ENCODE peak calls at places on chromosomes 1 and 21, in seven cellular contexts. C is lung microvascular endothelial cell; Q is sigmoid colon; W is left ventricle myocardium inferior; F is stimulated activated CD8-positive, alpha-beta memory T cell treated with anti-CD3 and anti-CD28 coated beads, Interleukin-15, amount 100 ng/mL, for 24 hours; N is stromal cell of bone marrow; D is EH. B is an unnamed sample.

GRCh38 chr1:51325878-51326755 is 4.2 kb downstream of the TTC39A start:
- DNase-seq in C (no peak), Q (no peak), W (no peak), F (no peak), N (no peak), D (no peak), B (peak)

GRCh38 chr1:67100833-67101232 is 33.9 kb downstream of the C1orf141 start:
- DNase-seq in C (no peak), Q (no peak), W (no peak), F (no peak), N (peak), D (no peak), B (no peak)

GRCh38 chr1:44672254-44672955 is 1.9 kb downstream of the TMEM53 start:
- DNase-seq in C (peak), Q (no peak), W (no peak), F (no peak), N (no peak), D (peak), B (no peak)

GRCh38 chr1:236168716-236169429 is 26.5 kb downstream of the GPR137B start:
- DNase-seq in C (peak), Q (peak), W (peak), F (no peak), N (peak), D (peak), B (peak)

GRCh38 chr1:207962716-207963428 is 51.9 kb upstream of the CD34 start:
- DNase-seq in C (peak), Q (peak), W (peak), F (no peak), N (no peak), D (peak), B (peak)

GRCh38 chr21:15208787-15209186 is 144.0 kb upstream of the NRIP1 start:
- DNase-seq in C (no peak), Q (no peak), W (no peak), F (no peak), N (no peak), D (no peak), B (no peak)

GRCh38 chr1:113042336-113043143 is 30.5 kb upstream of the LRIG2 start:
- DNase-seq in C (peak), Q (peak), W (peak), F (no peak), N (peak), D (peak), B (peak)

GRCh38 chr1:23370744-23371710 is 1.4 kb upstream of the ZNF436 start:
- DNase-seq in C (peak), Q (no peak), W (no peak), F (no peak), N (no peak), D (no peak), B (no peak)

GRCh38 chr21:35179990-35180557 is 131.0 kb upstream of the RUNX1 start:
- DNase-seq in C (peak), Q (no peak), W (no peak), F (no peak), N (no peak), D (peak), B (no peak)

GRCh38 chr1:66690666-66691381 is 61.4 kb upstream of the DYNLT5 start:
- DNase-seq in C (no peak), Q (no peak), W (no peak), F (no peak), N (no peak), D (peak), B (no peak)

GRCh38 chr1:25167269-25168192 is 64.8 kb downstream of the SYF2 start:
- DNase-seq in C (no peak), Q (no peak), W (no peak), F (no peak), N (no peak), D (no peak), B (no peak)

GRCh38 chr1:6485937-6486250 is 5.6 kb downstream of the PLEKHG5 start:
- DNase-seq in C (peak), Q (no peak), W (no peak), F (no peak), N (no peak), D (peak), B (no peak)

GRCh38 chr1:98315309-98315708 is 346.2 kb upstream of the SNX7 start:
- DNase-seq in C (peak), Q (no peak), W (no peak), F (no peak), N (peak), D (peak), B (no peak)

GRCh38 chr1:156281281-156282142 is 1.1 kb downstream of the SMG5 start:
- DNase-seq in C (peak), Q (no peak), W (peak), F (peak), N (peak), D (peak), B (peak)